ENCODE peak calls at places on chromosomes 1 and 21, in five cellular contexts. One of them, this sample, is unnamed.

GRCh38 chr1:40712997-40713396 is 21.5 kb downstream of the NFYC start:
- DNase-seq in IMR-90: no peak
- DNase-seq in neuronal stem cell: no peak
- DNase-seq in H1: no peak
- DNase-seq in H9: no peak
- DNase-seq in this sample: no peak

GRCh38 chr1:37092937-37093336 is 58.6 kb upstream of the GRIK3 start:
- DNase-seq in IMR-90: no peak
- DNase-seq in neuronal stem cell: no peak
- DNase-seq in H1: no peak
- DNase-seq in H9: no peak
- DNase-seq in this sample: no peak

GRCh38 chr1:202750761-202751160 is 40.5 kb upstream of the SYT2 start:
- DNase-seq in IMR-90: no peak
- DNase-seq in neuronal stem cell: no peak
- DNase-seq in H1: no peak
- DNase-seq in H9: no peak
- DNase-seq in this sample: no peak

GRCh38 chr1:8520483-8520966 is 202.6 kb downstream of the SLC45A1 start:
- DNase-seq in IMR-90: no peak
- DNase-seq in neuronal stem cell: no peak
- DNase-seq in H1: no peak
- DNase-seq in H9: no peak
- DNase-seq in this sample: no peak

GRCh38 chr1:178725603-178726517 is 816 bp downstream of the RALGPS2 start:
- DNase-seq in IMR-90: peak
- DNase-seq in neuronal stem cell: peak
- DNase-seq in H1: peak
- DNase-seq in H9: peak
- DNase-seq in this sample: peak

GRCh38 chr1:56866656-56867055 is 12.1 kb downstream of the C8A start:
- DNase-seq in IMR-90: peak
- DNase-seq in neuronal stem cell: no peak
- DNase-seq in H1: no peak
- DNase-seq in H9: no peak
- DNase-seq in this sample: no peak

GRCh38 chr1:228930479-228930957 is 195.2 kb downstream of the RHOU start:
- DNase-seq in IMR-90: no peak
- DNase-seq in neuronal stem cell: no peak
- DNase-seq in H1: no peak
- DNase-seq in H9: no peak
- DNase-seq in this sample: peak

GRCh38 chr21:33345751-33346238 is 21.0 kb downstream of the IFNAR1 start:
- DNase-seq in IMR-90: no peak
- DNase-seq in neuronal stem cell: no peak
- DNase-seq in H1: no peak
- DNase-seq in H9: no peak
- DNase-seq in this sample: no peak

GRCh38 chr1:116311756-116312691 is 61.0 kb upstream of the ATP1A1 start:
- DNase-seq in IMR-90: no peak
- DNase-seq in neuronal stem cell: peak
- DNase-seq in H1: no peak
- DNase-seq in H9: no peak
- DNase-seq in this sample: no peak

GRCh38 chr1:1282998-1283397 is 2.8 kb downstream of the SCNN1D start:
- DNase-seq in IMR-90: peak
- DNase-seq in neuronal stem cell: no peak
- DNase-seq in H1: no peak
- DNase-seq in H9: no peak
- DNase-seq in this sample: peak

GRCh38 chr1:183590225-183591191 is at the start of gene NCF2:
- DNase-seq in IMR-90: peak
- DNase-seq in neuronal stem cell: no peak
- DNase-seq in H1: no peak
- DNase-seq in H9: no peak
- DNase-seq in this sample: no peak

GRCh38 chr1:160083968-160084770 is 2.8 kb downstream of the KCNJ9 start:
- DNase-seq in IMR-90: no peak
- DNase-seq in neuronal stem cell: no peak
- DNase-seq in H1: peak
- DNase-seq in H9: peak
- DNase-seq in this sample: peak

GRCh38 chr1:156114919-156115513 is 505 bp downstream of the LMNA start:
- DNase-seq in IMR-90: no peak
- DNase-seq in neuronal stem cell: no peak
- DNase-seq in H1: peak
- DNase-seq in H9: peak
- DNase-seq in this sample: no peak
- H3K23ac ChIP-seq in IMR-90: peak
- H3K23ac ChIP-seq in neuronal stem cell: peak
- H3K23ac ChIP-seq in H1: no peak
- H3K23ac ChIP-seq in H9: no peak
- H3K23ac ChIP-seq in this sample: peak

DNA sequence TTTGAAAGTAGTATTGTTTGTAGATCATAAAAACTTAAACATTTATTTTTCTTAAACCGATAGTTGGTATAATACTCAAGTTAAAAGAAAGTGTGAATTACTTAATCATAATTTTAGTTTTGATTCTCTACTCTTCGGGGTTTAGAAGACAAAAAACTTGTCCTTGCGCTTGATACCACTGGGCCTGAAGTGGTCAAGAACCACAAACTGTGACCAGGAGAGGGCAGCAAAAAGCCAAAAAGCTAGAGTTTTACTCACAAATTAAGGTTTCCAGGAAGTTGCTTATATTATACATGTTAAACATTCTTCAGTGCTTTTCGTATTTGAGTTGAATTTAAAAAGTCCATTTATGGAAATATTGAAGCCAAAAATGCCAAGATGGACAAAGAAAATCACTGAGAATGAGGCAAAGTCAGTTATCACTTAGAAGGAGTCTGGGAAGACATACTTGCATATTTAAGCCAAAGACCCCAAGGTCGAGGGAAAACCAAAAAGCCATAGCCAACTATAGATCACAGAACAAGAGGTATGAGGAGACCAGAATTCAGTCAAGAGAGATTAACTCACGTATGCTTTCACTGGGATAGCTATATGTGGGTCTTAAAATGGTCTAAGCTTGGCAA is 34.2 kb downstream of the EFCAB7 start:
- DNase-seq in IMR-90: peak
- DNase-seq in neuronal stem cell: peak
- DNase-seq in H1: peak
- DNase-seq in H9: peak
- DNase-seq in this sample: peak
- H3K9ac ChIP-seq in IMR-90: no peak
- H3K9ac ChIP-seq in neuronal stem cell: no peak
- H3K9ac ChIP-seq in H1: no peak
- H3K9ac ChIP-seq in H9: no peak
- H3K9ac ChIP-seq in this sample: peak

GRCh38 chr21:16087523-16087922 is 357.7 kb downstream of the USP25 start:
- DNase-seq in IMR-90: no peak
- DNase-seq in neuronal stem cell: no peak
- DNase-seq in H1: no peak
- DNase-seq in H9: no peak
- DNase-seq in this sample: no peak

GRCh38 chr21:16084776-16085364 is 355.1 kb downstream of the USP25 start:
- DNase-seq in IMR-90: peak
- DNase-seq in neuronal stem cell: no peak
- DNase-seq in H1: no peak
- DNase-seq in H9: no peak
- DNase-seq in this sample: no peak

GRCh38 chr21:16085436-16085835 is 355.7 kb downstream of the USP25 start:
- DNase-seq in IMR-90: peak
- DNase-seq in neuronal stem cell: no peak
- DNase-seq in H1: no peak
- DNase-seq in H9: no peak
- DNase-seq in this sample: no peak

GRCh38 chr21:16086936-16087335 is 357.2 kb downstream of the USP25 start:
- DNase-seq in IMR-90: no peak
- DNase-seq in neuronal stem cell: no peak
- DNase-seq in H1: no peak
- DNase-seq in H9: no peak
- DNase-seq in this sample: no peak

GRCh38 chr21:16086121-16086520 is 356.3 kb downstream of the USP25 start:
- DNase-seq in IMR-90: no peak
- DNase-seq in neuronal stem cell: no peak
- DNase-seq in H1: no peak
- DNase-seq in H9: no peak
- DNase-seq in this sample: no peak
- H2AFZ ChIP-seq in IMR-90: no peak
- H2AFZ ChIP-seq in neuronal stem cell: no peak
- H2AFZ ChIP-seq in H1: no peak
- H2AFZ ChIP-seq in H9: no peak
- H2AFZ ChIP-seq in this sample: no peak

GRCh38 chr1:68324316-68324715 is 92.0 kb upstream of the WLS start:
- DNase-seq in IMR-90: no peak
- DNase-seq in neuronal stem cell: no peak
- DNase-seq in H1: no peak
- DNase-seq in H9: no peak
- DNase-seq in this sample: no peak

GRCh38 chr1:68328485-68328884 is 96.2 kb upstream of the WLS start:
- DNase-seq in IMR-90: peak
- DNase-seq in neuronal stem cell: no peak
- DNase-seq in H1: no peak
- DNase-seq in H9: no peak
- DNase-seq in this sample: no peak

GRCh38 chr1:68330391-68330790 is 98.1 kb upstream of the WLS start:
- DNase-seq in IMR-90: no peak
- DNase-seq in neuronal stem cell: no peak
- DNase-seq in H1: no peak
- DNase-seq in H9: no peak
- DNase-seq in this sample: no peak

GRCh38 chr1:68329096-68329835 is 96.9 kb upstream of the WLS start:
- DNase-seq in IMR-90: no peak
- DNase-seq in neuronal stem cell: no peak
- DNase-seq in H1: no peak
- DNase-seq in H9: no peak
- DNase-seq in this sample: no peak

DNA sequence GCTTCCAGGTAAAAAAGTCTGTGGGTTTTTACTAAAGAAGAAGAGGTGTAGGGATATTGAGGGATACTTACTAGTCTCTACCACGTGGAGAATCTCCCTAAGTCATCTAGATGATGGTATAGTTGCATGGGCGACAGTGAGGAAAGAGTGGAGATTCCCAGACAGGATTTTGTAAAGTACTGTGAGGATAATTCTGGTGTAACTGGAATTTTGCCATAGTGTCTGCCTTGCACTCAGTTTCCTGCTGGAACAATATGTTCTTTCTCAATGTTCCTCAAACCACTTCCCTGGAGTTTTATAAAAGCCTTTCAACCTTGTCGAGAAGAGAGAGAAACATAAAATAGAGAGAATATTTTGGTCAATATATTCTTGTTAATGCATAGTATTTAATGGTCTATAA is 95.1 kb upstream of the WLS start:
- DNase-seq in IMR-90: peak
- DNase-seq in neuronal stem cell: no peak
- DNase-seq in H1: no peak
- DNase-seq in H9: no peak
- DNase-seq in this sample: peak
- H3K23ac ChIP-seq in IMR-90: no peak
- H3K23ac ChIP-seq in neuronal stem cell: no peak
- H3K23ac ChIP-seq in H1: no peak
- H3K23ac ChIP-seq in H9: no peak
- H3K23ac ChIP-seq in this sample: no peak

DNA sequence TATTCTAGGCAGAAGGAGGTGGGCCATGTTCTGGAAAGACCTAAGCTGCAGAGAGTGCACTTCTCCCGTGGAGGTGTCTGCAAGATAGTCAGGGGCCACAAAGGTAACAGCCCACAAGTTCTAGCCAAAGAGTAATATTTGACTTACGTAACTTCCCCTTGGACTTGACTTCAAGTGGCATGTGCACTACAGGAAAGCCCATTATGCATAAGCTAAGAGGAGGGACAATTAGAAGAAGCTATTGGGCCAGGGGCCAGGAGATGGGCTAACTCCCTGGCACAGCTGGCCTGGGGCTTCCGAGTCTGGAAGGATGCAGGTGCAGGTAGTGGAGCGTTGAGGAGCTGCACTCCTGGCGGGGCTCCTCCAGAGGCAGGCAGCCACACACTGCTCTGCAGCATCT is 58.3 kb downstream of the ERG start:
- DNase-seq in IMR-90: no peak
- DNase-seq in neuronal stem cell: no peak
- DNase-seq in H1: no peak
- DNase-seq in H9: no peak
- DNase-seq in this sample: no peak
- H3K9ac ChIP-seq in IMR-90: no peak
- H3K9ac ChIP-seq in neuronal stem cell: no peak
- H3K9ac ChIP-seq in H1: no peak
- H3K9ac ChIP-seq in H9: no peak
- H3K9ac ChIP-seq in this sample: no peak

DNA sequence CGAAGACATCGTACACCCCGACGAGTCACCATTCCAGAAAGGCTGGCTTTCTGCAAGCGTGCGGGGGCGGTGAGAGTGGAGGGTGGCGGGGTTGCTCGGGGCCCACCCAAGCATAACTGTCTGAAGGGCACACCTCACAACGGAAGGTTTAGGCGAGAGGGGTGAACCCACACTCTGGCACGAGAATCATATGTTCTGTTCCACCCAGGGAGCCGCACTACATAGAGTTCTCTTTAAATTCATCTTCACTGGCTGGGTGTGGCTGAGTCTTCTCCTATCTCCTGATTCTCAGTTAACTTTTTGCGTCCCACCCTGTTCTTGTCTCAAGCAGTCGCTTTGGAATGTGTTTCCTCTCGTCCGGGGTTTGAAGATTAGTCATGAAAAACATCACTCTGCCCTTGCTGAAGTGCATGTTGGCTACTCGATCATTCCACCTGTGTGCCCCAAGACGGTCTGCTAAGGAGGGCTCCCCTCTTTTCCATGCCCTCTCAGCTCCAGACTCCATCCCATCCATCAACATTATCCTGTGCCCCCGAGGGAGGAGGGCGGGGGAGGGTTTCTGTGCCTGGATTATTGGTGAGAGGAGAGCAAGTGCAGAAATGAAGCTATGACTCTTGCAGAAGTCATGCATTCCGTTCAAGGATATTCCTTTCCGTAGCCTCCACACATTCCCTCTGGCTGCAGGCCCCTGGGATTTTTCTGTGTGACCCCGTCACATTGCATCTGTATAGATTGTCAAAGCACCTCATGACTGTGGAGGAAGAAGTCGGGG is 53.5 kb upstream of the CD34 start:
- DNase-seq in IMR-90: no peak
- DNase-seq in neuronal stem cell: no peak
- DNase-seq in H1: no peak
- DNase-seq in H9: no peak
- DNase-seq in this sample: no peak
- H2AFZ ChIP-seq in IMR-90: peak
- H2AFZ ChIP-seq in neuronal stem cell: peak
- H2AFZ ChIP-seq in H1: peak
- H2AFZ ChIP-seq in H9: no peak
- H2AFZ ChIP-seq in this sample: peak

This sample was measured in mesenchymal stem cell.